ENCODE peak calls at places on chromosomes 4 and X, in ten cellular contexts. B is progenitor cell of endocrine pancreas; I is endothelial cell; U is mesenchymal stem cell; E is NCI-H146; L is HCT116; G is activated gamma-delta T cell treated with Interleukin-2 at 50 U/mL for 16 hours; W is upper lobe of right lung; M is Right ventricle myocardium inferior; S is stimulated activated CD4-positive, alpha-beta T cell treated with anti-CD3 and anti-CD28 coated beads, Interleukin-2, amount 100 ng/mL, for 24 hours. P is an unnamed sample.

GRCh38 chrX:9948406-9948805 is 18.8 kb upstream of the CLDN34 start:
- DNase-seq in B (no peak), I (no peak), U (no peak), E (no peak), L (no peak), G (no peak), W (no peak), M (no peak), S (no peak), P (no peak)

GRCh38 chr4:183790661-183791060 is 114.4 kb upstream of the STOX2 start:
- DNase-seq in B (no peak), I (no peak), U (no peak), E (no peak), L (no peak), G (no peak), W (no peak), M (no peak), S (no peak), P (no peak)

GRCh38 chr4:74501579-74501978 is 56.6 kb downstream of the AREG start:
- DNase-seq in B (no peak), I (no peak), U (peak), E (no peak), L (no peak), G (no peak), W (no peak), M (no peak), S (no peak), P (no peak)

GRCh38 chr4:113675731-113676707 is 85.5 kb downstream of the CAMK2D start:
- DNase-seq in B (no peak), I (no peak), U (peak), E (no peak), L (no peak), G (no peak), W (no peak), M (no peak), S (no peak), P (no peak)

GRCh38 chr4:48015216-48015615 is 1.3 kb downstream of the CNGA1 start:
- DNase-seq in B (no peak), I (no peak), U (no peak), E (no peak), L (no peak), G (no peak), W (no peak), M (no peak), S (no peak), P (no peak)

GRCh38 chrX:76148011-76148665 is 24.7 kb upstream of the PBDC1 start:
- DNase-seq in B (no peak), I (no peak), U (peak), E (no peak), L (no peak), G (no peak), W (no peak), M (no peak), S (peak), P (no peak)

GRCh38 chr4:186472948-186473347 is 82.4 kb downstream of the MTNR1A start:
- DNase-seq in B (no peak), I (no peak), U (peak), E (no peak), L (peak), G (no peak), W (no peak), M (no peak), S (no peak), P (no peak)

GRCh38 chr4:173074501-173074946 is 94.1 kb upstream of the GALNT7 start:
- DNase-seq in B (no peak), I (no peak), U (peak), E (peak), L (peak), G (no peak), W (no peak), M (peak), S (no peak), P (no peak)

GRCh38 chr4:28792917-28793597 is 1927.1 kb upstream of the PCDH7 start:
- DNase-seq in B (no peak), I (no peak), U (no peak), E (no peak), L (no peak), G (no peak), W (no peak), M (no peak), S (no peak), P (no peak)

GRCh38 chr4:156547439-156547838 is 424.2 kb downstream of the PDGFC start:
- DNase-seq in B (no peak), I (no peak), U (peak), E (no peak), L (no peak), G (no peak), W (no peak), M (no peak), S (no peak), P (no peak)

GRCh38 chr4:1997712-1998111 is 11.1 kb downstream of the NELFA start:
- DNase-seq in B (no peak), I (no peak), U (no peak), E (no peak), L (no peak), G (no peak), W (no peak), M (no peak), S (no peak), P (no peak)